ENCODE peak calls at places on chromosomes 12 and 14, in eight cellular contexts. W is H7; F is activated CD8-positive, alpha-beta T cell treated with anti-CD3 and anti-CD28 coated beads for 36 hours; R is GM20000; M is occipital lobe; J is activated T-cell treated with anti-CD3 and anti-CD28 coated beads, Interleukin-2, amount 50 U/mL, for 72 hours; I is iPS DF 19.7; Q is left lobe of liver. O is an unnamed sample.

GRCh38 chr12:76020281-76020680 is 11.3 kb downstream of the PHLDA1 start:
- DNase-seq in M (no peak), I (no peak), F (peak), W (no peak), Q (no peak), J (peak), R (no peak), O (peak)

GRCh38 chr12:117387832-117388231 is 26.4 kb upstream of the NOS1 start:
- DNase-seq in R (no peak), Q (no peak), W (no peak), J (no peak), I (no peak), M (no peak), F (no peak), O (no peak)

GRCh38 chr12:100166232-100166631 is 23.6 kb upstream of the BLTP3B start:
- DNase-seq in I (no peak), Q (no peak), F (no peak), W (no peak), R (no peak), M (no peak), J (no peak), O (no peak)

GRCh38 chr12:3869860-3870259 is 3.3 kb downstream of the PARP11 start:
- DNase-seq in Q (no peak), F (peak), I (no peak), R (no peak), M (no peak), J (peak), W (no peak), O (peak)

GRCh38 chr12:19771858-19772257 is 332.6 kb downstream of the AEBP2 start:
- DNase-seq in R (no peak), I (no peak), W (peak), Q (no peak), M (no peak), J (no peak), F (no peak), O (no peak)

GRCh38 chr12:75850751-75851462 is 180.7 kb downstream of the PHLDA1 start:
- DNase-seq in M (no peak), F (no peak), R (no peak), J (no peak), Q (no peak), I (no peak), W (no peak), O (no peak)

GRCh38 chr12:75641031-75641780 is 129.8 kb upstream of the KRR1 start:
- DNase-seq in W (no peak), I (no peak), M (no peak), Q (no peak), J (peak), R (peak), F (peak), O (peak)

GRCh38 chr14:94066089-94066676 is 14.8 kb downstream of the DDX24 start:
- DNase-seq in I (no peak), R (no peak), F (no peak), J (no peak), M (no peak), Q (no peak), W (no peak), O (no peak)

O was measured in GM12865.